ENCODE peak calls at places on chromosomes 13 and 19, in seven cellular contexts. F, E, X, A, Q, Y and L are unnamed samples.

GRCh38 chr19:7595466-7596133 is at the start of gene CAMSAP3:
- DNase-seq in F (no peak), E (no peak), X (no peak), A (no peak), Q (no peak), Y (peak; percentile 54), L (no peak)

GRCh38 chr13:65834897-65835296 is 1395.2 kb downstream of the PCDH9 start:
- DNase-seq in F (no peak), E (no peak), X (no peak), A (no peak), Q (no peak), Y (no peak), L (no peak)

GRCh38 chr19:56377105-56377924 is 16.0 kb downstream of the ZNF582 start:
- DNase-seq in F (no peak), E (no peak), X (no peak), A (no peak), Q (no peak), Y (no peak), L (no peak)

GRCh38 chr13:41156611-41157010 is 24.0 kb upstream of the KBTBD6 start:
- DNase-seq in F (no peak), E (no peak), X (no peak), A (no peak), Q (no peak), Y (no peak), L (no peak)

GRCh38 chr13:28181413-28181812 is 43.1 kb downstream of the PAN3 start:
- DNase-seq in F (no peak), E (peak; percentile 10), X (peak; percentile 8), A (no peak), Q (no peak), Y (no peak), L (no peak)

GRCh38 chr19:1122021-1122971 is 18.5 kb downstream of the GPX4 start:
- DNase-seq in F (no peak), E (no peak), X (no peak), A (no peak), Q (no peak), Y (no peak), L (no peak)

GRCh38 chr19:10087296-10088061 is 1.4 kb downstream of the SHFL start:
- DNase-seq in F (no peak), E (no peak), X (no peak), A (no peak), Q (no peak), Y (no peak), L (no peak)

GRCh38 chr19:16588089-16588823 is 16.0 kb upstream of the SLC35E1 start:
- DNase-seq in F (no peak), E (no peak), X (no peak), A (no peak), Q (peak; percentile 34), Y (peak; percentile 71), L (peak; percentile 90)

GRCh38 chr13:72386138-72386684 is 341.2 kb downstream of the MZT1 start:
- DNase-seq in F (no peak), E (no peak), X (no peak), A (no peak), Q (no peak), Y (no peak), L (no peak)

GRCh38 chr13:44895584-44895983 is 93.7 kb downstream of the NUFIP1 start:
- DNase-seq in F (no peak), E (no peak), X (no peak), A (no peak), Q (no peak), Y (no peak), L (no peak)
- TF ChIP-seq CTCF in F (no peak), E (no peak), X (no peak), A (no peak), Q (no peak), Y (no peak), L (no peak)

GRCh38 chr19:51001495-51001894 is at the start of gene KLK8:
- DNase-seq in F (no peak), E (no peak), X (no peak), A (no peak), Q (no peak), Y (no peak), L (no peak)
- H3K4me3 ChIP-seq in F (no peak within 1 kb of the TSS), E (peak within 1 kb of the TSS; percentile 88), X (no peak within 1 kb of the TSS), A (no peak within 1 kb of the TSS), Q (no peak within 1 kb of the TSS), Y (no peak within 1 kb of the TSS), L (no peak within 1 kb of the TSS)

GRCh38 chr19:43681826-43682225 is 11.9 kb upstream of the PLAUR start:
- DNase-seq in F (no peak), E (no peak), X (no peak), A (no peak), Q (no peak), Y (no peak), L (no peak)
- TF ChIP-seq CTCF in F (no peak), E (no peak), X (no peak), A (no peak), Q (no peak), Y (no peak), L (no peak)

GRCh38 chr13:43193789-43194188 is 170.4 kb downstream of the DNAJC15 start:
- DNase-seq in F (no peak), E (no peak), X (no peak), A (no peak), Q (no peak), Y (no peak), L (no peak)

GRCh38 chr13:43196171-43196611 is 172.8 kb downstream of the DNAJC15 start:
- DNase-seq in F (no peak), E (no peak), X (no peak), A (no peak), Q (peak; percentile 16), Y (no peak), L (no peak)

GRCh38 chr13:43195112-43195511 is 171.7 kb downstream of the DNAJC15 start:
- DNase-seq in F (no peak), E (no peak), X (no peak), A (no peak), Q (no peak), Y (no peak), L (no peak)

GRCh38 chr13:43195551-43195950 is 172.2 kb downstream of the DNAJC15 start:
- DNase-seq in F (no peak), E (no peak), X (no peak), A (no peak), Q (no peak), Y (no peak), L (no peak)

DNA sequence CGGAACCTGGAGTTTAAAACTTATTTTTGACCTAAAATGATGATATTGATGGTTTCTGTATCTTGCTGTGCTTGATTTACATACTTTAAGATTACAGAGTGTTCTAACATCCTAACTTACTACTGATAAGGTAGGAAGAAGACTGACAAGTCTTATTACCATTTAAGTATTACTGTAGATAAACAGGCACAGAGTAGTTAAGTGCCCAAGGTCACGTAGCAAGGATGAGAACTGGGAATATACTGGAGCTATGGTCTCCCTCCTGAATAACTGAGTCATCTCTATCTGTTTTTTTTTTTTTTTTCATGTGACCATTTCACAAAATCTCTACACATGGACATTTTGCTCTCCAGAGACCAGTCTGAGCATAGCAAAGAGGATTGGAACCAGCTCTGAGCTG is 173.4 kb downstream of the DNAJC15 start:
- DNase-seq in F (no peak), E (no peak), X (no peak), A (no peak), Q (no peak), Y (no peak), L (no peak)
- H3K4me3 ChIP-seq in F (no peak overlapping the region), E (no peak overlapping the region), X (no peak overlapping the region), A (no peak overlapping the region), Q (no peak overlapping the region), Y (no peak overlapping the region), L (no peak overlapping the region)

GRCh38 chr13:105410602-105411001 is 1124.9 kb downstream of the EFNB2 start:
- DNase-seq in F (no peak), E (peak; percentile 23), X (peak; percentile 8), A (no peak), Q (peak; percentile 62), Y (peak; percentile 9), L (no peak)
- TF ChIP-seq CTCF in F (peak; percentile 35), E (peak; percentile 95), X (peak; percentile 88), A (peak; percentile 39), Q (peak; percentile 44), Y (no peak), L (peak; percentile 17)